ENCODE peak calls at places on chromosomes 16 and 17, in four cellular contexts. One of them, this sample, is unnamed.

GRCh38 chr17:71409712-71410111 is 711.1 kb upstream of the SOX9 start:
- DNase-seq in heart right ventricle: no peak
- DNase-seq in K562: no peak
- DNase-seq in heart left ventricle: no peak
- DNase-seq in this sample: no peak

GRCh38 chr17:19418312-19418992 is 7.4 kb downstream of the RNF112 start:
- DNase-seq in heart right ventricle: no peak
- DNase-seq in K562: no peak
- DNase-seq in heart left ventricle: no peak
- DNase-seq in this sample: no peak

GRCh38 chr17:73308017-73308823 is 3.6 kb downstream of the CDC42EP4 start:
- DNase-seq in heart right ventricle: peak; percentile 79
- DNase-seq in K562: peak; percentile 76
- DNase-seq in heart left ventricle: peak; percentile 86
- DNase-seq in this sample: no peak

GRCh38 chr17:8223356-8224063 is 13.1 kb upstream of the AURKB start:
- DNase-seq in heart right ventricle: peak; percentile 64
- DNase-seq in K562: peak; percentile 55
- DNase-seq in heart left ventricle: peak; percentile 74
- DNase-seq in this sample: no peak

GRCh38 chr17:5092139-5093010 is 14.1 kb downstream of the ZFP3 start:
- DNase-seq in heart right ventricle: no peak
- DNase-seq in K562: no peak
- DNase-seq in heart left ventricle: no peak
- DNase-seq in this sample: no peak

GRCh38 chr17:9291912-9292562 is 270.7 kb downstream of the NTN1 start:
- DNase-seq in heart right ventricle: peak; percentile 36
- DNase-seq in K562: peak; percentile 30
- DNase-seq in heart left ventricle: peak; percentile 29
- DNase-seq in this sample: peak; percentile 5

GRCh38 chr17:55063857-55064485 is 95.4 kb downstream of the STXBP4 start:
- DNase-seq in heart right ventricle: no peak
- DNase-seq in K562: no peak
- DNase-seq in heart left ventricle: no peak
- DNase-seq in this sample: no peak

GRCh38 chr17:63850401-63850800 is 7.9 kb upstream of the SMARCD2 start:
- DNase-seq in heart right ventricle: no peak
- DNase-seq in K562: no peak
- DNase-seq in heart left ventricle: no peak
- DNase-seq in this sample: no peak

GRCh38 chr17:19750835-19751234 is 2.7 kb upstream of the ALDH3A1 start:
- DNase-seq in heart right ventricle: no peak
- DNase-seq in K562: no peak
- DNase-seq in heart left ventricle: no peak
- DNase-seq in this sample: no peak

GRCh38 chr17:49762148-49762941 is 1.6 kb downstream of the FAM117A start:
- DNase-seq in heart right ventricle: no peak
- DNase-seq in K562: no peak
- DNase-seq in heart left ventricle: no peak
- DNase-seq in this sample: no peak

GRCh38 chr16:28218109-28218508 is 6.3 kb upstream of the XPO6 start:
- DNase-seq in heart right ventricle: no peak
- DNase-seq in K562: peak; percentile 25
- DNase-seq in heart left ventricle: no peak
- DNase-seq in this sample: peak; percentile 52

GRCh38 chr16:49556252-49557069 is 182.9 kb downstream of the C16orf78 start:
- DNase-seq in heart right ventricle: no peak
- DNase-seq in K562: peak; percentile 18
- DNase-seq in heart left ventricle: no peak
- DNase-seq in this sample: no peak

GRCh38 chr17:50262001-50262794 is 12.1 kb upstream of the TMEM92 start:
- DNase-seq in heart right ventricle: no peak
- DNase-seq in K562: no peak
- DNase-seq in heart left ventricle: no peak
- DNase-seq in this sample: no peak

GRCh38 chr16:89700649-89701424 is 668 bp downstream of the SPATA2L start:
- DNase-seq in heart right ventricle: no peak
- DNase-seq in K562: peak; percentile 54
- DNase-seq in heart left ventricle: no peak
- DNase-seq in this sample: peak; percentile 63

GRCh38 chr17:50939542-50939794 is 73.3 kb upstream of the TOB1 start:
- DNase-seq in heart right ventricle: no peak
- DNase-seq in K562: no peak
- DNase-seq in heart left ventricle: no peak
- DNase-seq in this sample: no peak

GRCh38 chr17:1592751-1593629 is 30.4 kb upstream of the PITPNA start:
- DNase-seq in heart right ventricle: no peak
- DNase-seq in K562: peak; percentile 29
- DNase-seq in heart left ventricle: no peak
- DNase-seq in this sample: no peak

GRCh38 chr17:34566873-34567272 is 12.5 kb upstream of the TMEM132E start:
- DNase-seq in heart right ventricle: no peak
- DNase-seq in K562: no peak
- DNase-seq in heart left ventricle: no peak
- DNase-seq in this sample: no peak
- H3K27me3 ChIP-seq in heart right ventricle: peaks cover 74% of the 10 kb centered on the region
- H3K27me3 ChIP-seq in K562: no peaks in the 10 kb centered on the region
- H3K27me3 ChIP-seq in heart left ventricle: peaks cover 20% of the 10 kb centered on the region
- H3K27me3 ChIP-seq in this sample: peaks cover 41% of the 10 kb centered on the region

GRCh38 chr17:81703747-81704654 is 834 bp downstream of the MRPL12 start:
- DNase-seq in heart right ventricle: no peak
- DNase-seq in K562: peak; percentile 34
- DNase-seq in heart left ventricle: no peak
- DNase-seq in this sample: no peak

GRCh38 chr17:81701288-81702071 is 1.7 kb upstream of the MRPL12 start:
- DNase-seq in heart right ventricle: no peak
- DNase-seq in K562: peak; percentile 37
- DNase-seq in heart left ventricle: no peak
- DNase-seq in this sample: no peak

GRCh38 chr17:81700353-81701287 is 2.5 kb upstream of the MRPL12 start:
- DNase-seq in heart right ventricle: no peak
- DNase-seq in K562: no peak
- DNase-seq in heart left ventricle: no peak
- DNase-seq in this sample: no peak

GRCh38 chr17:81705518-81706231 is 2.5 kb downstream of the MRPL12 start:
- DNase-seq in heart right ventricle: no peak
- DNase-seq in K562: no peak
- DNase-seq in heart left ventricle: no peak
- DNase-seq in this sample: no peak

GRCh38 chr17:81702934-81703746 is at the start of gene MRPL12:
- DNase-seq in heart right ventricle: peak; percentile 93
- DNase-seq in K562: peak; percentile 86
- DNase-seq in heart left ventricle: peak; percentile 95
- DNase-seq in this sample: peak; percentile 82
- TF ChIP-seq CTCF in heart right ventricle: no peak
- TF ChIP-seq CTCF in K562: no peak
- TF ChIP-seq CTCF in heart left ventricle: peak; percentile 39
- TF ChIP-seq CTCF in this sample: peak; percentile 12

GRCh38 chr16:86305440-86305839 is 204.9 kb upstream of the FOXF1 start:
- DNase-seq in heart right ventricle: no peak
- DNase-seq in K562: no peak
- DNase-seq in heart left ventricle: no peak
- DNase-seq in this sample: no peak

GRCh38 chr16:86308514-86308913 is 201.8 kb upstream of the FOXF1 start:
- DNase-seq in heart right ventricle: no peak
- DNase-seq in K562: no peak
- DNase-seq in heart left ventricle: no peak
- DNase-seq in this sample: no peak

GRCh38 chr16:86306811-86307517 is 203.4 kb upstream of the FOXF1 start:
- DNase-seq in heart right ventricle: no peak
- DNase-seq in K562: no peak
- DNase-seq in heart left ventricle: no peak
- DNase-seq in this sample: no peak

GRCh38 chr16:86306046-86306644 is 204.2 kb upstream of the FOXF1 start:
- DNase-seq in heart right ventricle: no peak
- DNase-seq in K562: no peak
- DNase-seq in heart left ventricle: no peak
- DNase-seq in this sample: no peak

GRCh38 chr16:86307518-86307903 is 202.8 kb upstream of the FOXF1 start:
- DNase-seq in heart right ventricle: no peak
- DNase-seq in K562: no peak
- DNase-seq in heart left ventricle: no peak
- DNase-seq in this sample: no peak
- H3K27ac ChIP-seq in heart right ventricle: no peak overlapping the region
- H3K27ac ChIP-seq in K562: no peak overlapping the region
- H3K27ac ChIP-seq in heart left ventricle: no peak overlapping the region
- H3K27ac ChIP-seq in this sample: no peak overlapping the region

GRCh38 chr17:205176-205538 is 23.7 kb upstream of the DOC2B start:
- DNase-seq in heart right ventricle: no peak
- DNase-seq in K562: no peak
- DNase-seq in heart left ventricle: no peak
- DNase-seq in this sample: no peak

GRCh38 chr17:205817-206216 is 24.4 kb upstream of the DOC2B start:
- DNase-seq in heart right ventricle: no peak
- DNase-seq in K562: no peak
- DNase-seq in heart left ventricle: no peak
- DNase-seq in this sample: no peak

GRCh38 chr17:206941-207560 is 25.6 kb upstream of the DOC2B start:
- DNase-seq in heart right ventricle: no peak
- DNase-seq in K562: no peak
- DNase-seq in heart left ventricle: no peak
- DNase-seq in this sample: no peak

GRCh38 chr17:202501-202951 is 21.1 kb upstream of the DOC2B start:
- DNase-seq in heart right ventricle: no peak
- DNase-seq in K562: no peak
- DNase-seq in heart left ventricle: no peak
- DNase-seq in this sample: no peak

DNA sequence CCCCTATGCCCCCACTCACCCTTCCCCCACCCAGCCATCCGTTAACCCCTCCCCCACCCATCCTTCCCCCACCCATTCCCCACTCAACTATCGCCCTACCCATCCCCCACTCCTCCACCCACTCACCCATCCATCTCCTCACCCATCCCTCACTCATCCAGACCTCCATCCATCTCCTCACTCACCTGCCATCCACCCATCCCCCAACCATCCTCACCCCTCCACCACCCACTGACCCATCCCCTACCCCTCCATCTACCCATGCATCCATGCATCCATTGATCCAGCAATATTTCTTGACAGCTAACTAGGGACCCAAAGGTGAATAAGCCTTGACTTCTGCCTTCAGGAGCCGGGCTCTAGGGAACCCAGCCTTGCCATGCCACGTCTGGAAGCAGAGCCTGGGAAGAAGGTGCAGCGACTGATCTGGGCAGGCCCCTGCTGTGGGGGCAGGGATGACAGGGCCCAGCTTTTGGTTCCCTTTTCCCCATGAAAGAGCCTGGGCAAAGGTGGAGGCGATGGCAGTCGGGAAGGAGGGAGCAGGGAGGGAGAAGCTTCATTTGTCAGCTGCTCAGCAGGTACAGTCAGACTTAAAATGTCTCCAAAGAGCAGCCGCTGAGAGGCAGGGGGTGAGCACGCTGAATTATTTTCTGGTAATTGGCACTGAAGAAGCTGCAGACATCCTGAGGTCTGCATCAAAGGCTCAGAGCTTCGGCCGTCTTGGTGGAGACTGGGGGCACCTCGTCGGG is 23.2 kb upstream of the DOC2B start:
- DNase-seq in heart right ventricle: no peak
- DNase-seq in K562: no peak
- DNase-seq in heart left ventricle: no peak
- DNase-seq in this sample: no peak
- H3K27me3 ChIP-seq in heart right ventricle: peaks cover 6% of the 10 kb centered on the region
- H3K27me3 ChIP-seq in K562: peaks cover 3% of the 10 kb centered on the region
- H3K27me3 ChIP-seq in heart left ventricle: no peaks in the 10 kb centered on the region
- H3K27me3 ChIP-seq in this sample: peaks cover 4% of the 10 kb centered on the region

GRCh38 chr17:44655983-44656700 is at the start of gene MEIOC:
- DNase-seq in heart right ventricle: no peak
- DNase-seq in K562: no peak
- DNase-seq in heart left ventricle: no peak
- DNase-seq in this sample: no peak
- TF ChIP-seq CTCF in heart right ventricle: no peak
- TF ChIP-seq CTCF in K562: no peak
- TF ChIP-seq CTCF in heart left ventricle: no peak
- TF ChIP-seq CTCF in this sample: no peak

GRCh38 chr17:47278561-47278960 is 24.9 kb downstream of the ITGB3 start:
- DNase-seq in heart right ventricle: no peak
- DNase-seq in K562: no peak
- DNase-seq in heart left ventricle: no peak
- DNase-seq in this sample: no peak

GRCh38 chr17:47277921-47278320 is 24.3 kb downstream of the ITGB3 start:
- DNase-seq in heart right ventricle: no peak
- DNase-seq in K562: no peak
- DNase-seq in heart left ventricle: no peak
- DNase-seq in this sample: no peak

GRCh38 chr17:47276444-47276843 is 22.8 kb downstream of the ITGB3 start:
- DNase-seq in heart right ventricle: no peak
- DNase-seq in K562: no peak
- DNase-seq in heart left ventricle: no peak
- DNase-seq in this sample: no peak

GRCh38 chr17:47275245-47275984 is 21.8 kb downstream of the ITGB3 start:
- DNase-seq in heart right ventricle: peak; percentile 91
- DNase-seq in K562: peak; percentile 71
- DNase-seq in heart left ventricle: peak; percentile 88
- DNase-seq in this sample: no peak

GRCh38 chr17:47276868-47277267 is 23.2 kb downstream of the ITGB3 start:
- DNase-seq in heart right ventricle: peak; percentile 68
- DNase-seq in K562: no peak
- DNase-seq in heart left ventricle: peak; percentile 83
- DNase-seq in this sample: no peak
- H3K27ac ChIP-seq in heart right ventricle: peak overlapping the region; percentile 66
- H3K27ac ChIP-seq in K562: peak overlapping the region; percentile 66
- H3K27ac ChIP-seq in heart left ventricle: peak overlapping the region; percentile 89
- H3K27ac ChIP-seq in this sample: no peak overlapping the region

This sample was measured in CD4-positive, alpha-beta T cell.